ENCODE peak calls at places on chromosomes 16 and 17, in nine cellular contexts. J, X, O, C, M, S, A, N and G are unnamed samples.

GRCh38 chr16:27405546-27406451 is 3.8 kb downstream of the IL21R start:
- DNase-seq in O (no peak), J (no peak), S (no peak), C (peak), X (no peak), N (peak), A (no peak), M (peak), G (peak)

GRCh38 chr17:17511293-17511741 is 15.1 kb upstream of the RASD1 start:
- DNase-seq in C (no peak), J (no peak), M (no peak), O (no peak), S (peak), N (no peak), X (no peak), A (no peak), G (no peak)

GRCh38 chr17:9151091-9151490 is 129.8 kb downstream of the NTN1 start:
- DNase-seq in A (no peak), X (no peak), J (no peak), O (peak), M (no peak), C (no peak), N (no peak), S (no peak), G (no peak)

GRCh38 chr16:89476811-89477261 is 13.5 kb downstream of the ANKRD11 start:
- DNase-seq in N (peak), O (no peak), S (no peak), X (no peak), J (no peak), C (peak), M (no peak), A (no peak), G (peak)

GRCh38 chr17:34312080-34312479 is 7.2 kb upstream of the CCL8 start:
- DNase-seq in O (no peak), C (no peak), X (no peak), A (peak), S (no peak), N (no peak), J (no peak), M (peak), G (no peak)

GRCh38 chr16:47664653-47665325 is 203.7 kb downstream of the PHKB start:
- DNase-seq in J (no peak), C (no peak), S (no peak), A (no peak), X (peak), N (no peak), M (peak), O (no peak), G (no peak)

GRCh38 chr17:46991618-46992017 is 12.6 kb upstream of the RPRML start:
- DNase-seq in C (no peak), N (peak), S (no peak), X (no peak), J (no peak), M (no peak), O (no peak), A (no peak), G (no peak)

GRCh38 chr17:79850571-79851460 is 11.6 kb upstream of the CBX4 start:
- DNase-seq in O (no peak), J (no peak), A (no peak), N (no peak), C (no peak), S (no peak), M (peak), X (no peak), G (no peak)

GRCh38 chr17:8001976-8002645 is at the start of gene GUCY2D:
- DNase-seq in X (peak), O (peak), M (no peak), C (no peak), S (no peak), N (no peak), J (no peak), A (no peak), G (peak)

GRCh38 chr16:23670137-23670776 is 8.4 kb upstream of the PLK1 start:
- DNase-seq in O (no peak), N (no peak), S (no peak), A (peak), M (peak), C (peak), X (no peak), J (no peak), G (peak)

GRCh38 chr16:14957576-14958322 is 17.1 kb upstream of the PDXDC1 start:
- DNase-seq in N (no peak), X (no peak), S (no peak), M (no peak), A (no peak), O (no peak), C (peak), J (no peak), G (no peak)

GRCh38 chr16:57801098-57801855 is 1.0 kb downstream of the KIFC3 start:
- DNase-seq in S (peak), X (no peak), N (no peak), C (no peak), J (no peak), A (peak), M (peak), O (peak), G (no peak)

GRCh38 chr17:81044764-81045589 is 10.0 kb downstream of the BAIAP2 start:
- DNase-seq in N (no peak), C (no peak), X (peak), O (no peak), M (peak), J (peak), A (peak), S (peak), G (no peak)

GRCh38 chr16:23514381-23515152 is 4.3 kb upstream of the GGA2 start:
- DNase-seq in X (no peak), S (no peak), A (no peak), N (peak), O (no peak), M (no peak), J (no peak), C (no peak), G (no peak)

GRCh38 chr17:8138366-8138671 is 13.9 kb downstream of the PER1 start:
- DNase-seq in C (no peak), N (no peak), O (no peak), S (no peak), X (no peak), M (no peak), A (no peak), J (no peak), G (no peak)

GRCh38 chr16:73023752-73024570 is 24.0 kb downstream of the ZFHX3 start:
- DNase-seq in A (no peak), J (no peak), O (no peak), M (no peak), X (no peak), S (no peak), N (no peak), C (no peak), G (no peak)

GRCh38 chr17:45265823-45266222 is 3.9 kb upstream of the SPATA32 start:
- DNase-seq in X (peak), N (no peak), C (no peak), J (no peak), M (peak), A (peak), S (no peak), O (no peak), G (no peak)

GRCh38 chr17:54864070-54864469 is 36.6 kb upstream of the TOM1L1 start:
- DNase-seq in A (no peak), S (no peak), X (no peak), O (no peak), M (no peak), C (no peak), N (no peak), J (no peak), G (no peak)

DNA sequence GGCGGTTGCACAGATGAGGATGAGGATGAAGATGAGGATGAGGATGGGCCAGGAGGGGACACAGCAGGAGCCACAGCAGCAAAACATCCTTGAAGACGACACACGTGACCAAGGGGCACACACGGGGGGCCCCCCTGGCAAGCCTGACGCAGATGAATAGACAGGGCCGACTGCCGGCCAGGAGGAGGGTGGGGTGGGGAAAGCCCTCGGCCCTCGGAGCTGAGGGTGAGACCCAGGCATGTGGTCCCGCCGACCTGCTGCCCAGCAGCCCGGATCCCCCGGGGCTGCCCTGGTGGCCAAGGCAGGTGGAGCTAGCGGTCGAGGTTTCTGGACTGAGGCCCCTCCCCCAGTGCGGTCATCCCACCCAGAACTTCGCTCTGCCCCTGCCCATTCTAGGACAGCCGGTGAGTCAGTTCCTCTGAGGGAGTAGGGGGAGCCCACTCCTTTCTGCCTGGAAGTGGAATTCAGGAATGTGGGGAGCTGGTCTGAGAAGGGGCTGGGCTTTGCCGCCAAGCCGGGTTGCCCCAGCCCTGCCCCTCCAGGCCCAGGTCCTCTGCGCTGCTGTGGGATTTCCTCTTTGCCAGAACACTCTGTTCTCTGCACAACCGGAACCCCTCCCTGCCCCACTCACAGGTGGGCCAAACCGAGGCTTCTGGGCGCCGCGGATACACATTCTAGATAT is 9.9 kb downstream of the CYGB start:
- DNase-seq in S (peak), X (peak), J (no peak), A (peak), C (peak), N (peak), O (peak), M (peak), G (peak)
- TF ChIP-seq CTCF in S (peak), X (peak), J (no peak), A (no peak), C (peak), N (no peak), O (no peak), M (no peak), G (no peak)

DNA sequence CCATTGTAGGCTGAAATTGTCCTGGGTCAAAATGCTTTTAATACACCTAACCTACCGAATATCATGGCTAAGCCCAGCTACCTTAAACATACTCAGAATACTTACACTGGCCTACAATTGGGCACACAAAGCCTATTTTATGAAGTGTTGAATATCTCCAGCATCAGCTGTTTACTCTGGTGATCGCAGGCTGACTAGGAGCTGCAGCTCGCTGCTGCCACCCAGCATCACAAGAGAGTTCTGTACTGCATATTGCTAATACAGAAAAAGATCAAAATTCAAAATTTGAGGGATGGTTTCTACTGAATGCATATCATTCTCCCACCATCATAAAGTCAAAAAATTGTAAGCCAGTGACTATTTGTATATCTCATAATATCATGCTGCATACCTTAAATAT is 55.3 kb downstream of the ULK2 start:
- DNase-seq in A (peak), C (no peak), N (peak), M (peak), X (no peak), S (no peak), J (no peak), O (no peak), G (no peak)
- TF ChIP-seq CTCF in A (peak), C (peak), N (peak), M (peak), X (no peak), S (no peak), J (no peak), O (peak), G (no peak)

DNA sequence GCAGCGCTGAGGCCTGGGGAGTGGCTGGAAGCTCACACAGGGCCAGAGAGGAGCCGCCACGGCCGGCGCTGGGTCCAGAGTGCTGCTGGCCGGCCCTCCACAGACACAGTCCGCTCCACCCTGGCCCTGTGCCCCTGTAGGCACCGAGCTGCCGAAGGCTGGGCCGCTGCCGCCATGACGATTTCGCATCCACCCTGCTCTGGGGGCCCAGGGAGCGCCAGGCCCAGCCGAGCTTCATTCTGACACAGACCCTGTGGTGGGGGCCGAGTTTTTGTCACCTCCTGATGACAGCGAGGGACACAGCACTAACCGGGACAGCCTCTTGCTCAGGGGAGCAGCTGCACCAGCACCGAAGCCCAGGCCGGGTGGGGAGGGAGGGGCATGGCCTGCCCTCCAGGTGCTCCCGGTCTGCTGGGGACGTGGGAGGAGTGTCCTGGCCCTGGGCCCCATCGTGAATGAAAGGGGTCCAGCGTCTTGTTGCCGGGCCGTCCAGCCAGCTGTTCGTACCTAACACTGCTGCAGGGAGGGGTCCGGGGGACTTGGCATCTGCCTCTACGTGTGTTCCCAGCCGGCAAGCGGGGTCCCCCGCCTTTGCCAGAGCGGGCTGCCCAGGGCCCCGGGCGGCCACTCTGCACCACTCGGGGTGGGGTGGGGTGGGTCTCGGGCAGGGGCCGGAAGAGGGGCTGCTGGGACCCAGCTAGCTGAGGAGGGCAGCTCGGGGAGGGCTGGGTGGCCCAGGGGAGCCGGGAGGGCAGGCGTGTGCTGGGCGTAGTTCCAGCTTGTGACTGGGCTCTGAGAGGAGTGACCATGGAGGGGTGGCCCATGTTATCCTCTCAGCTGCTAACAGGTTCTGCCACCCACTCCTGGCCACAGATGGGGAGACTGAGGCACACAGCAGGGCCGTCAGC is 26.9 kb upstream of the SSTR5 start:
- DNase-seq in C (no peak), M (no peak), J (no peak), S (no peak), N (no peak), X (no peak), O (no peak), A (no peak), G (no peak)
- TF ChIP-seq CTCF in C (no peak), M (no peak), J (no peak), S (no peak), N (no peak), X (no peak), O (no peak), A (no peak), G (no peak)

DNA sequence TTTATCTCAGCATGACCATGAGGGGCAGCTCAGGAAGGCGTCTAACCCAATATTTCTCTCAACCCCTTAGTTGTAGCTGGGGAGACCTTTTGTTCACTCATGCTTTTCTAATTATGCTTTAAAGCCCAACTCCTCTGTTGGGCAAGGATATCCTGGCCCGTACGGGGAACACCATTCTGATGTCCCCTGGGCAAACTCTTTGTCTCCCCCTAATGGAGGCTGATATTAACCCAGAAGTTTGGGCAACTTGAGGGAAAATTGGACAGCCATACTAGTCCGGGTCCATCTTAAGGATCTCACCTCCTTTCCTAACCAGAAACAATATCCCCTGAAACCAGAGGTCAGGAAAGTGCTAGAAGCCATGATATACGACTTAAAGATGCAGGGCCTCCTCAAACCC is 143.7 kb upstream of the COX10 start:
- DNase-seq in M (peak), S (no peak), A (no peak), J (no peak), C (no peak), O (no peak), N (no peak), X (no peak), G (no peak)
- TF ChIP-seq CTCF in M (no peak), S (no peak), A (no peak), J (no peak), C (no peak), O (peak), N (peak), X (no peak), G (no peak)

GRCh38 chr16:86816930-86817625 is 238.7 kb downstream of the FOXL1 start:
- DNase-seq in C (no peak), N (no peak), S (no peak), J (no peak), M (no peak), O (no peak), X (no peak), A (no peak), G (no peak)
- TF ChIP-seq CTCF in C (no peak), N (no peak), S (no peak), J (no peak), M (no peak), O (no peak), X (no peak), A (no peak), G (no peak)

DNA sequence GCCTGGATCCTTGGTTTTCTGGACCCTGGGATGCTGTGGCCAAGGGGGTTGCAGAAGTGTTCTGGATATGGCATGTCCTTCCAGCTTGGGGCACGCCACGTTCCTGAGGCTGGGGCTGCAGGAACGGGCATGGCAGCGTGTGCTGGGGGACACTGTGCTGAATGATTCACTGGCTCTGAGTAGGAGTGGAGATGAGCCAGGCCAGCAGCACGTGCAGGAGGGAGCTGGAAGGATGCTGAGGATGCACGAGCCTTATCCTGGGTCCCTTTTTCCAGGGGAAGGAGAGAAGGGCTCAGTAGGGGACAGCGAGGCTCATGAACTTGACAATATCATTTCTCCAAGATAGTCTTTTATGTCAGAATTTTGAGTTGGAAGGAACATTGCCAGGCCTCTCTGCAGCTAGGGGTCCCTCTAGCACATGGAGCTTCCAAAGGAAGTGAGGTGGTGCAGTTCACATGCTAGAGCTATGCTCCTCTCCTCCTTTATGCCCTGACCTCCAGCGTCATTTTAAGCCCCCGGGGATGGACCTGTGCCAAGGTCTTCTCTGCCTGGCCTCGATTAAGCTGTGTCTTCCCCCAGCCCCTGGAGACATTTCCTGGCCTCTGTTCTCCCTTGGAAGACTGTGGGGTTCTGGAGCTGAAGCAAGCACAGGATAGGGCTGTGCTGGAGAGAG is 125.9 kb downstream of the OR1D5 start:
- DNase-seq in A (no peak), M (peak), J (no peak), C (no peak), N (no peak), O (no peak), X (no peak), S (no peak), G (no peak)
- TF ChIP-seq CTCF in A (peak), M (peak), J (no peak), C (no peak), N (peak), O (no peak), X (no peak), S (no peak), G (no peak)

DNA sequence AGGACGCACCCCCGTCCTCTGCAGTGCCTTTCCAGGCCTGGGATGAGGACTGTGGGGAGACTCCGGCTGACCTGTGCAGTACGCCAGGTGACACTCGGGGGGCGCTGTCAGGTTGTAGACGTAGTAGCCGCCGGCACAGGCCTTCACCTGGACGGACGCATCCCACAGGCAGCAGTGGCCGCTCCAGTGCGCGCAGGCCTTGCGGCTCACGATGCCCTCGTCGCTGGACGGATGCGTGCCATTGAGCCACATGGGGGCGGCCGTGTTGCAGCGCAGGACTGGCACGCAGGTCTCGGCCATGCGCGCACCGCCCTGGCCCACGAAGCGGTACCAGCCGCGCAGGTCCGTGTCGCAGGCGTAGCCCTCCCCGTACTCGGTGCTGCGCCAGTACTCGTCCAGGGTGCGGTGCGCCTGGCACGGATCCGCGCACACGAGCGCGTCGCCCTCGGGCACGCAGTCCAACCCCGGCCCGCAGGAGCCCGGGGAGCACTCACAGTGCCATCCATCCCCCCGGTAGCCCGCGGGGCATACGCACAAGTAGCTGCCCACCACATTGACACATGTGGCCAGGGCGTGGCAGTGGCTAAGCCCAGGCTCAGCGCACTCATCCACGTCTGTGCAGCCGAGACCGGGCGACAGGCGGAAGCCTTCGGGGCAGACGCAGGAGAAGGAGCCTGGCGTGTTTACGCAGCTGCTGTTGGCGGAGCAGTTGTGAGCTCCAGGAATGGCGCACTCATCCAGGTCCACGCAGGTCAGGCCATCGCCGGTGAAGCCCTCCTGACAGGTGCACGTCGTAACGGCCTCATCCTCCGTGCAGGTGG is 3.9 kb downstream of the UMOD start:
- DNase-seq in C (peak), X (no peak), S (peak), J (no peak), A (no peak), M (no peak), N (no peak), O (peak), G (no peak)
- TF ChIP-seq CTCF in C (no peak), X (no peak), S (no peak), J (no peak), A (no peak), M (no peak), N (no peak), O (peak), G (no peak)

GRCh38 chr16:24906199-24906808 is 60.5 kb downstream of the SLC5A11 start:
- DNase-seq in J (no peak), C (no peak), X (no peak), A (peak), M (peak), S (no peak), O (no peak), N (peak), G (no peak)
- TF ChIP-seq CTCF in J (peak), C (peak), X (peak), A (peak), M (peak), S (peak), O (peak), N (peak), G (no peak)